ENCODE peak calls at places on chromosomes 16 and 17, in five cellular contexts. Q is iPS-NIHi11; K is lower leg skin; A is NCI-H774; Z is activated naive CD4-positive, alpha-beta T cell. B is an unnamed sample.

GRCh38 chr17:8857919-8858318 is 9.6 kb downstream of the PIK3R6 start:
- DNase-seq in Q (no peak), K (no peak), A (no peak), Z (no peak), B (peak)

GRCh38 chr16:86819523-86819887 is 241.2 kb downstream of the FOXL1 start:
- DNase-seq in Q (no peak), K (no peak), A (no peak), Z (no peak), B (no peak)

GRCh38 chr17:19019041-19019941 is 14.7 kb upstream of the FAM83G start:
- DNase-seq in Q (no peak), K (no peak), A (no peak), Z (no peak), B (no peak)

GRCh38 chr16:54066451-54067056 is 220.0 kb downstream of the IRX3 start:
- DNase-seq in Q (peak), K (no peak), A (no peak), Z (no peak), B (no peak)

GRCh38 chr16:87303431-87303930 is 13.7 kb downstream of the C16orf95 start:
- DNase-seq in Q (no peak), K (no peak), A (no peak), Z (no peak), B (no peak)

GRCh38 chr16:56632160-56632847 is at the start of gene MT1M:
- DNase-seq in Q (peak), K (peak), A (no peak), Z (no peak), B (no peak)

GRCh38 chr16:86377251-86378022 is 132.9 kb upstream of the FOXF1 start:
- DNase-seq in Q (no peak), K (no peak), A (no peak), Z (no peak), B (no peak)

GRCh38 chr16:22216191-22216831 is 10.2 kb downstream of the EEF2K start:
- DNase-seq in Q (no peak), K (no peak), A (peak), Z (no peak), B (no peak)

GRCh38 chr16:88376053-88376834 is 6.5 kb upstream of the ZNF469 start:
- DNase-seq in Q (no peak), K (no peak), A (no peak), Z (no peak), B (no peak)

GRCh38 chr16:22232277-22233049 is 26.4 kb downstream of the EEF2K start:
- DNase-seq in Q (peak), K (no peak), A (peak), Z (no peak), B (no peak)

GRCh38 chr17:50661795-50662391 is 27.2 kb downstream of the ABCC3 start:
- DNase-seq in Q (peak), K (peak), A (no peak), Z (no peak), B (no peak)

GRCh38 chr17:73358668-73359067 is 46.9 kb upstream of the CDC42EP4 start:
- DNase-seq in Q (no peak), K (no peak), A (no peak), Z (no peak), B (no peak)

GRCh38 chr17:69954241-69954933 is 120.6 kb upstream of the KCNJ16 start:
- DNase-seq in Q (no peak), K (no peak), A (no peak), Z (no peak), B (no peak)

GRCh38 chr16:17426451-17426850 is 44.3 kb downstream of the XYLT1 start:
- DNase-seq in Q (no peak), K (no peak), A (no peak), Z (no peak), B (no peak)

GRCh38 chr17:64491034-64491860 is 5.6 kb downstream of the POLG2 start:
- DNase-seq in Q (no peak), K (no peak), A (no peak), Z (no peak), B (peak)

GRCh38 chr16:58124601-58124915 is 4.6 kb downstream of the CFAP20 start:
- DNase-seq in Q (no peak), K (no peak), A (no peak), Z (no peak), B (no peak)